ENCODE peak calls at places on chromosome 10, in five cellular contexts. One of them, this sample, is unnamed. For H3K27me3, the result is how much of the 10 kb centered on the place peaks cover.

GRCh38 chr10:105718207-105718995 is 1077.3 kb downstream of the SORCS3 start:
- DNase-seq in aorta: no peak
- DNase-seq in stomach: no peak
- DNase-seq in hepatocyte: no peak
- DNase-seq in CD8-positive, alpha-beta T cell: no peak
- DNase-seq in this sample: no peak

GRCh38 chr10:116723428-116724281 is 18.7 kb downstream of the HSPA12A start:
- DNase-seq in aorta: no peak
- DNase-seq in stomach: no peak
- DNase-seq in hepatocyte: no peak
- DNase-seq in CD8-positive, alpha-beta T cell: no peak
- DNase-seq in this sample: no peak

GRCh38 chr10:71253981-71254818 is 41.8 kb downstream of the UNC5B start:
- DNase-seq in aorta: no peak
- DNase-seq in stomach: no peak
- DNase-seq in hepatocyte: no peak
- DNase-seq in CD8-positive, alpha-beta T cell: no peak
- DNase-seq in this sample: no peak

GRCh38 chr10:1964476-1964875 is 227.2 kb upstream of the ADARB2 start:
- DNase-seq in aorta: no peak
- DNase-seq in stomach: no peak
- DNase-seq in hepatocyte: no peak
- DNase-seq in CD8-positive, alpha-beta T cell: no peak
- DNase-seq in this sample: no peak

GRCh38 chr10:48658243-48658888 is 26.3 kb upstream of the WDFY4 start:
- DNase-seq in aorta: peak
- DNase-seq in stomach: peak
- DNase-seq in hepatocyte: peak
- DNase-seq in CD8-positive, alpha-beta T cell: peak
- DNase-seq in this sample: peak

GRCh38 chr10:103854265-103854686 is 1.1 kb downstream of the SH3PXD2A start:
- DNase-seq in aorta: no peak
- DNase-seq in stomach: no peak
- DNase-seq in hepatocyte: peak
- DNase-seq in CD8-positive, alpha-beta T cell: no peak
- DNase-seq in this sample: no peak

GRCh38 chr10:35780970-35781642 is 139.0 kb upstream of the FZD8 start:
- DNase-seq in aorta: no peak
- DNase-seq in stomach: no peak
- DNase-seq in hepatocyte: no peak
- DNase-seq in CD8-positive, alpha-beta T cell: no peak
- DNase-seq in this sample: no peak

GRCh38 chr10:17038627-17039026 is 91.0 kb downstream of the CUBN start:
- DNase-seq in aorta: peak
- DNase-seq in stomach: no peak
- DNase-seq in hepatocyte: no peak
- DNase-seq in CD8-positive, alpha-beta T cell: no peak
- DNase-seq in this sample: no peak

GRCh38 chr10:70592186-70592735 is 10.3 kb downstream of the PRF1 start:
- DNase-seq in aorta: no peak
- DNase-seq in stomach: no peak
- DNase-seq in hepatocyte: no peak
- DNase-seq in CD8-positive, alpha-beta T cell: no peak
- DNase-seq in this sample: no peak

DNA sequence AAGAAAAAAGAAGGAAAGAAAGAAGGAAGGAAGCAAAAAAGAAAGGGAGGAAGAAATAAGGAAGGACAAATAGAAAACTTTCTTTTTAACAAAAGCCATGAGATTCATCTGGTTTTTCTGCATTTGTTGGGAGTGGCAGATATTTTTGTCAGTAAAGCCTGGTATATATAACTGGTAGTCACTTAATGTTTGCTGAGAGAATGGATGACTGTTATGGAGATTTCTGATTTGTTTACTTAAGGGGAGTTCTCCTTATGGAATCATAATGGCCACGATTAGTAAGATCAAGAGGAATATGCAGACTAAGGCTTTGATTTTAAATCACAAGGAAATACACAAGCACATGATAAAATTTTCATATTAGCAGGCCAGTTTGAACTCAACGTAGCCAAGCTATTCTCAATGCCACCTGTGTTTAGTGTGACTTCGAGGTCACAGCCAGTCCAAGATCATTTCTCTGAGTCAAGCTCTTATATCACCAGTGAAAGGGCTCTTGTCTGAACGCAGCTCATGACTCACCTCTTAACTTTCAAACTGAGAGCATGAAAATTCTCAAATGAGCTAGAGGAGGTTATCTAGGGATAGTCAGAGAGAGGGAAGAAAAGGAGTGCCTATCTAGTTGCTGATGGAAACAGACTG is 445.1 kb upstream of the ZMIZ1 start:
- DNase-seq in aorta: no peak
- DNase-seq in stomach: no peak
- DNase-seq in hepatocyte: peak
- DNase-seq in CD8-positive, alpha-beta T cell: no peak
- DNase-seq in this sample: no peak
- H3K27me3 ChIP-seq in aorta: under half
- H3K27me3 ChIP-seq in stomach: under half
- H3K27me3 ChIP-seq in hepatocyte: under half
- H3K27me3 ChIP-seq in CD8-positive, alpha-beta T cell: under half
- H3K27me3 ChIP-seq in this sample: under half

DNA sequence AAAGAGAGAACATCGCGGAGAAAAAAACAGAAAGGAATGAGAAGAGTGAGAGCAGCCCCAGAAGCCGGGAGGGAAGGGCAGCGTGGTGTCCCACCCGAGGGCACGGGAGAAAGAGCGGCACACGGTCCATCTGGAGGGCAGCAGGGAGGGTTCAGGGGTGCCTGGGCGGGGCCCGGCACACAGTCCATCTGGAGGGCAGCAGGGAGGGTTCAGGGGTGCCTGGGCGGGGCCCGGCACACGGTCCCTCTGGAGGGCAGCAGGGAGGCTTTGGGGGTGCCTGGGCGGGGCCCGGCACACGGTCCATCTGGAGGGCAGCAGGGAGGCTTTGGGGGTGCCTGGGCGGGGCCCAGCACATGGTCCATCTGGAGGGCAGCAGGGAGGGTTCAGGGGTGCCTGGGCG is 172.4 kb downstream of the ZMYND11 start:
- DNase-seq in aorta: no peak
- DNase-seq in stomach: no peak
- DNase-seq in hepatocyte: no peak
- DNase-seq in CD8-positive, alpha-beta T cell: no peak
- DNase-seq in this sample: no peak
- H3K4me3 ChIP-seq in aorta: no peak
- H3K4me3 ChIP-seq in stomach: no peak
- H3K4me3 ChIP-seq in hepatocyte: no peak
- H3K4me3 ChIP-seq in CD8-positive, alpha-beta T cell: no peak
- H3K4me3 ChIP-seq in this sample: no peak

DNA sequence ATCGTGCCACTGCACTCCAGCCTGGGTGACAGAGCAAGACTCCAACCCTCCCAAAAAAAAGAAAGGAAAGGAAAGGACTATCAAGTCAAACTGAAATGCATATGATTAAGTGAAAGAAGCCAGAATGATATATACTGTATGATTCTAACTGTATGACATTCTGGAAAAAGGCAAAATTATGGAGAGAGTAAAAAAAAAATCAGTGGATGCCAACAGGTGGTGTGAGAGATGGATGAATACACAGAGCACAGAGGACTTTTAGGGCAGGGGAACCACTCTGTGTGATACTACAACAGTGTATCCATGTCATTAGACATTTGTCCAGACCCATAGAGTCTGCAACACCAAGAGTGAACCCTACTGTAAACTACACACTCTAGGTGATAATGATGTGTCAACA is 99.2 kb downstream of the SLIT1 start:
- DNase-seq in aorta: no peak
- DNase-seq in stomach: no peak
- DNase-seq in hepatocyte: no peak
- DNase-seq in CD8-positive, alpha-beta T cell: no peak
- DNase-seq in this sample: no peak
- H3K27me3 ChIP-seq in aorta: under half
- H3K27me3 ChIP-seq in stomach: under half
- H3K27me3 ChIP-seq in hepatocyte: under half
- H3K27me3 ChIP-seq in CD8-positive, alpha-beta T cell: under half
- H3K27me3 ChIP-seq in this sample: under half

DNA sequence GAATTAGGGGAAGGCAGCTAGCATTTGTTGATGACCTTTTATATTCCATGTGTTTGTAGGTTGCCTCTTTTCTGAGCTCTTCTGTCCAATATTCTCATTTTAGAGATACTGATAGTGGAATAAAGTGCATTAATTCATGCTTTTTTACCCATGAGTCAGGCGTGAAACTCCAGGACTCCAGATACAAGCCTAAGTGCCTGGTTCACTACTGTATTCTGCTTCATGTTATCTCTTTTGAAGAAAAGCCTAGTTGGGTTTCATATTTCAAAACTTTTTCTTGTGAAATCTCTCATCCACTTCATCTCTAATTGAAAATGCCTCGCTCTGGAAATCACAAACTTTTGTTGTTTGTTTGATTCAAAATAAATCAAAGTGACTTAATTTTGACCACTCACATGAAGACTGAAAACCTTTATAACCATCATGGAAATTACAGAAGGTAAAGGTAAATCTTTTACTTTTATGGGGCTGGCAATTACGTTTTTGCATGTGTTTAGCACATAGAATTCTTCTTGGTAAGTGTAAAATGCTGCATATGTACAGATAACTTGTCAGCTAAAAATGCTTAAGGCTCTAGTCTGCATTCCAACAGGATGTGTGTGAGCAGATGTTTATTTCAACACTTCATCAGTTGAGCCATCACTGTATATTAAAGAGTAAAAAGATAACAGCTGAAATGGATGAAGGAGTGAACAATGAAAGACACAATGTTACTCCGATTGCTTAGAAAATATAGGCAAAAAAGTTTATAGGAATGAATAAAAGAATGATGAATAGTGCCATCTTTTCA is 961.8 kb upstream of the CELF2 start:
- DNase-seq in aorta: no peak
- DNase-seq in stomach: no peak
- DNase-seq in hepatocyte: no peak
- DNase-seq in CD8-positive, alpha-beta T cell: no peak
- DNase-seq in this sample: no peak
- H3K4me3 ChIP-seq in aorta: no peak
- H3K4me3 ChIP-seq in stomach: no peak
- H3K4me3 ChIP-seq in hepatocyte: no peak
- H3K4me3 ChIP-seq in CD8-positive, alpha-beta T cell: no peak
- H3K4me3 ChIP-seq in this sample: no peak

GRCh38 chr10:14200645-14201534 is 129.8 kb downstream of the FRMD4A start:
- DNase-seq in aorta: no peak
- DNase-seq in stomach: no peak
- DNase-seq in hepatocyte: no peak
- DNase-seq in CD8-positive, alpha-beta T cell: no peak
- DNase-seq in this sample: peak

GRCh38 chr10:14192746-14193145 is 138.0 kb downstream of the FRMD4A start:
- DNase-seq in aorta: no peak
- DNase-seq in stomach: no peak
- DNase-seq in hepatocyte: no peak
- DNase-seq in CD8-positive, alpha-beta T cell: no peak
- DNase-seq in this sample: no peak

GRCh38 chr10:14195455-14195854 is 135.3 kb downstream of the FRMD4A start:
- DNase-seq in aorta: no peak
- DNase-seq in stomach: no peak
- DNase-seq in hepatocyte: no peak
- DNase-seq in CD8-positive, alpha-beta T cell: no peak
- DNase-seq in this sample: no peak

GRCh38 chr10:14191871-14192270 is 138.9 kb downstream of the FRMD4A start:
- DNase-seq in aorta: no peak
- DNase-seq in stomach: no peak
- DNase-seq in hepatocyte: no peak
- DNase-seq in CD8-positive, alpha-beta T cell: no peak
- DNase-seq in this sample: no peak

GRCh38 chr10:14196113-14196512 is 134.6 kb downstream of the FRMD4A start:
- DNase-seq in aorta: no peak
- DNase-seq in stomach: no peak
- DNase-seq in hepatocyte: no peak
- DNase-seq in CD8-positive, alpha-beta T cell: no peak
- DNase-seq in this sample: no peak
- H3K27me3 ChIP-seq in aorta: under half
- H3K27me3 ChIP-seq in stomach: under half
- H3K27me3 ChIP-seq in hepatocyte: under half
- H3K27me3 ChIP-seq in CD8-positive, alpha-beta T cell: under half
- H3K27me3 ChIP-seq in this sample: under half

DNA sequence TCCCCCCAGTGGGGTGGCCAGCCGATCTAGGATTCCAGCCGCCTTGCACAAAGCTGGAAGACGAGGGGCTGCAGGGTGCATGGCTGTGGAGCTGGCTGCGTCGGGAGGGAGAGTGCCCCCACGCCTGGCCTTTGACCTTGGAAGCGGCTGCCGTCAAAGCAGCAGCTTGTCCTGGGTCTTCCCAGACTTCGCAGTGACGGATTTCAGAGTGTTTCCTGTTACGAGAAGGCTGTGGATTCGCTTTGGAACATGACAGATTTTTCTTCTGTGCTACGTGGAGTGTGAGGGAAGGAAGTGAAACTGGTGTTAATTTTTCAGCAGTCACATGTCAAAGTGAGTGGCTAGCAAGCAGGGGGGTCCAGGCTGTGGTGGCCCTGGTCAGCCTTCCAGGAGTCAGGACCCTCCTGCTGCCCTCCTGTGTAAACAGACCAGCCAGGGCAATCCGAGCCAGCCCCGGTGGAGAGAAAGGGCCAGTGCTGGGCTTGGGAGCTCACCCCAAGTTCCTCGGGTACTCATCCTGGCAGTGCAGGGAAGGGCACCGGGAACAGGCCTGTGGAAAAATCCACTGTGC is 61.8 kb downstream of the LHPP start:
- DNase-seq in aorta: peak
- DNase-seq in stomach: no peak
- DNase-seq in hepatocyte: no peak
- DNase-seq in CD8-positive, alpha-beta T cell: no peak
- DNase-seq in this sample: no peak
- H3K4me3 ChIP-seq in aorta: no peak
- H3K4me3 ChIP-seq in stomach: peak
- H3K4me3 ChIP-seq in hepatocyte: no peak
- H3K4me3 ChIP-seq in CD8-positive, alpha-beta T cell: no peak
- H3K4me3 ChIP-seq in this sample: no peak

GRCh38 chr10:123134058-123134914 is 1.5 kb upstream of the HMX3 start:
- DNase-seq in aorta: no peak
- DNase-seq in stomach: no peak
- DNase-seq in hepatocyte: no peak
- DNase-seq in CD8-positive, alpha-beta T cell: no peak
- DNase-seq in this sample: no peak
- H3K27me3 ChIP-seq in aorta: under half
- H3K27me3 ChIP-seq in stomach: half or more
- H3K27me3 ChIP-seq in hepatocyte: half or more
- H3K27me3 ChIP-seq in CD8-positive, alpha-beta T cell: under half
- H3K27me3 ChIP-seq in this sample: half or more

GRCh38 chr10:114239994-114240345 is 916 bp downstream of the VWA2 start:
- DNase-seq in aorta: no peak
- DNase-seq in stomach: no peak
- DNase-seq in hepatocyte: no peak
- DNase-seq in CD8-positive, alpha-beta T cell: no peak
- DNase-seq in this sample: no peak
- H3K4me3 ChIP-seq in aorta: no peak
- H3K4me3 ChIP-seq in stomach: peak
- H3K4me3 ChIP-seq in hepatocyte: peak
- H3K4me3 ChIP-seq in CD8-positive, alpha-beta T cell: no peak
- H3K4me3 ChIP-seq in this sample: peak

This sample was measured in iPS DF 6.9.